ENCODE peak calls at places on chromosome 16, in ten cellular contexts. A, L, V, N, W, H, D, K, Q and I are unnamed samples.

GRCh38 chr16:72537684-72538083 is 365.7 kb upstream of the PMFBP1 start:
- DNase-seq in A (no peak), L (no peak), V (peak), N (no peak), W (no peak), H (peak), D (no peak), K (no peak), Q (peak), I (no peak)

GRCh38 chr16:67399749-67400704 is 6.7 kb upstream of the TPPP3 start:
- DNase-seq in A (no peak), L (no peak), V (no peak), N (no peak), W (no peak), H (no peak), D (no peak), K (no peak), Q (no peak), I (no peak)

GRCh38 chr16:75433732-75434413 is 570 bp upstream of the CFDP1 start:
- DNase-seq in A (no peak), L (peak), V (peak), N (peak), W (peak), H (peak), D (no peak), K (no peak), Q (peak), I (peak)

GRCh38 chr16:5412721-5413120 is 315.1 kb upstream of the EEF2KMT start:
- DNase-seq in A (no peak), L (no peak), V (no peak), N (no peak), W (peak), H (no peak), D (no peak), K (no peak), Q (no peak), I (no peak)

GRCh38 chr16:58024347-58024672 is 1.2 kb upstream of the MMP15 start:
- DNase-seq in A (no peak), L (no peak), V (no peak), N (no peak), W (no peak), H (no peak), D (no peak), K (no peak), Q (no peak), I (no peak)

GRCh38 chr16:72961863-72962262 is 86.1 kb downstream of the ZFHX3 start:
- DNase-seq in A (no peak), L (peak), V (no peak), N (no peak), W (no peak), H (no peak), D (no peak), K (no peak), Q (no peak), I (no peak)

GRCh38 chr16:81366316-81366932 is 51.7 kb downstream of the GAN start:
- DNase-seq in A (peak), L (no peak), V (peak), N (no peak), W (no peak), H (peak), D (peak), K (no peak), Q (peak), I (no peak)

GRCh38 chr16:2121853-2122252 is 13.8 kb downstream of the PKD1 start:
- DNase-seq in A (no peak), L (peak), V (no peak), N (no peak), W (peak), H (no peak), D (no peak), K (peak), Q (no peak), I (peak)

GRCh38 chr16:77780378-77780837 is 8.0 kb upstream of the VAT1L start:
- DNase-seq in A (no peak), L (no peak), V (peak), N (no peak), W (no peak), H (peak), D (peak), K (no peak), Q (peak), I (peak)

GRCh38 chr16:17572145-17572544 is 101.4 kb upstream of the XYLT1 start:
- DNase-seq in A (no peak), L (no peak), V (no peak), N (no peak), W (no peak), H (no peak), D (peak), K (no peak), Q (no peak), I (no peak)

GRCh38 chr16:901149-901548 is 69.6 kb downstream of the LMF1 start:
- DNase-seq in A (no peak), L (no peak), V (no peak), N (no peak), W (no peak), H (no peak), D (no peak), K (no peak), Q (no peak), I (no peak)

GRCh38 chr16:11256657-11257130 is 690 bp upstream of the SOCS1 start:
- DNase-seq in A (no peak), L (peak), V (peak), N (no peak), W (peak), H (no peak), D (no peak), K (peak), Q (peak), I (peak)

GRCh38 chr16:11474617-11475291 is 112.0 kb downstream of the LITAF start:
- DNase-seq in A (no peak), L (peak), V (no peak), N (no peak), W (no peak), H (no peak), D (no peak), K (no peak), Q (peak), I (no peak)

GRCh38 chr16:75286996-75287395 is 35.6 kb upstream of the BCAR1 start:
- DNase-seq in A (no peak), L (no peak), V (no peak), N (no peak), W (no peak), H (no peak), D (no peak), K (no peak), Q (no peak), I (no peak)

GRCh38 chr16:71467810-71468209 is 5.8 kb upstream of the ZNF23 start:
- DNase-seq in A (peak), L (no peak), V (peak), N (peak), W (peak), H (no peak), D (no peak), K (no peak), Q (peak), I (no peak)

GRCh38 chr16:12896562-12896961 is 4.8 kb upstream of the SHISA9 start:
- DNase-seq in A (no peak), L (no peak), V (no peak), N (no peak), W (no peak), H (no peak), D (peak), K (no peak), Q (peak), I (no peak)

GRCh38 chr16:14405611-14406537 is 224.2 kb downstream of the PARN start:
- DNase-seq in A (peak), L (peak), V (no peak), N (peak), W (no peak), H (no peak), D (no peak), K (no peak), Q (peak), I (no peak)

GRCh38 chr16:900211-900610 is 70.6 kb downstream of the LMF1 start:
- DNase-seq in A (no peak), L (no peak), V (no peak), N (no peak), W (no peak), H (no peak), D (no peak), K (no peak), Q (no peak), I (no peak)

GRCh38 chr16:67444259-67445125 is 13.6 kb downstream of the HSD11B2 start:
- DNase-seq in A (no peak), L (no peak), V (no peak), N (peak), W (no peak), H (no peak), D (no peak), K (no peak), Q (no peak), I (no peak)

GRCh38 chr16:74304164-74304834 is 7.7 kb downstream of the PSMD7 start:
- DNase-seq in A (no peak), L (no peak), V (no peak), N (no peak), W (no peak), H (no peak), D (no peak), K (no peak), Q (peak), I (no peak)

GRCh38 chr16:75097941-75098897 is 18.4 kb downstream of the LDHD start:
- DNase-seq in A (peak), L (no peak), V (no peak), N (no peak), W (peak), H (no peak), D (no peak), K (no peak), Q (no peak), I (no peak)

GRCh38 chr16:46427340-46428107 is 193.7 kb downstream of the SHCBP1 start:
- DNase-seq in A (no peak), L (peak), V (no peak), N (no peak), W (no peak), H (no peak), D (no peak), K (no peak), Q (no peak), I (no peak)

GRCh38 chr16:10968509-10968908 is 24.1 kb downstream of the CLEC16A start:
- DNase-seq in A (no peak), L (no peak), V (no peak), N (no peak), W (no peak), H (no peak), D (no peak), K (no peak), Q (no peak), I (no peak)

GRCh38 chr16:73047536-73048291 is at the start of gene ZFHX3:
- DNase-seq in A (no peak), L (peak), V (peak), N (peak), W (peak), H (no peak), D (no peak), K (peak), Q (peak), I (no peak)

GRCh38 chr16:303760-304505 is 21.0 kb downstream of the PDIA2 start:
- DNase-seq in A (no peak), L (no peak), V (no peak), N (no peak), W (no peak), H (no peak), D (no peak), K (no peak), Q (no peak), I (no peak)

GRCh38 chr16:68073902-68074760 is 11.0 kb upstream of the NFATC3 start:
- DNase-seq in A (no peak), L (no peak), V (no peak), N (no peak), W (no peak), H (no peak), D (no peak), K (no peak), Q (no peak), I (no peak)

GRCh38 chr16:12097523-12098428 is 121.2 kb downstream of the SNX29 start:
- DNase-seq in A (no peak), L (no peak), V (peak), N (peak), W (peak), H (no peak), D (no peak), K (peak), Q (peak), I (no peak)

GRCh38 chr16:3514621-3515020 is 13.8 kb downstream of the CLUAP1 start:
- DNase-seq in A (no peak), L (no peak), V (peak), N (no peak), W (no peak), H (peak), D (no peak), K (no peak), Q (no peak), I (no peak)

GRCh38 chr16:78297066-78297666 is 197.7 kb downstream of the WWOX start:
- DNase-seq in A (no peak), L (no peak), V (no peak), N (no peak), W (peak), H (no peak), D (no peak), K (no peak), Q (no peak), I (no peak)

GRCh38 chr16:83390759-83391158 is 417.0 kb upstream of the HSBP1 start:
- DNase-seq in A (no peak), L (no peak), V (no peak), N (no peak), W (no peak), H (no peak), D (no peak), K (no peak), Q (no peak), I (no peak)

GRCh38 chr16:83389751-83390150 is 418.0 kb upstream of the HSBP1 start:
- DNase-seq in A (no peak), L (no peak), V (peak), N (no peak), W (no peak), H (no peak), D (no peak), K (no peak), Q (no peak), I (no peak)

GRCh38 chr16:83393196-83393981 is 414.4 kb upstream of the HSBP1 start:
- DNase-seq in A (no peak), L (peak), V (peak), N (no peak), W (no peak), H (peak), D (no peak), K (no peak), Q (peak), I (peak)

GRCh38 chr16:83397601-83398000 is 410.2 kb upstream of the HSBP1 start:
- DNase-seq in A (no peak), L (no peak), V (no peak), N (no peak), W (no peak), H (no peak), D (no peak), K (no peak), Q (no peak), I (no peak)

DNA sequence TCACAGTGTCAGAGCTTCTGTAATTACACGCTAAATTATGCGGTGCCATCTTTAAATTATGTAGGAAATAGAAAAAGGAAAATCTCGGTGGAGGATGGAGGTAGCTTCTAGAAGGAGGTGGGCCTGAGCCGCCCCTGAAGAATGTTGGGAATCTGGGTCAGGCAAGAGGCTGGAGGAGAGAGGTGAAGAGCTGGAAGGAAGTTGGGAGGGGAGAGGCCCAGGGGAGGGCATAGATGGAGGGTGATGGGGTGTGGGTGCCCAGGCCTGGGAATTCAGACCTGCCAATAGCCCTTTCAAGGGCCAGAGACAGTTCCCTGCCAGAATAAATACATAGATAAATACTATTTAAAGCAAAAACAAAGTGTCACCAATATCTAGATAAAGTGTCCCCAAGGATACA is 415.0 kb upstream of the HSBP1 start:
- DNase-seq in A (no peak), L (peak), V (no peak), N (no peak), W (no peak), H (no peak), D (no peak), K (no peak), Q (no peak), I (peak)
- TF ChIP-seq CTCF in A (no peak), L (no peak), V (no peak), N (no peak), W (no peak), H (no peak), D (no peak), K (no peak), Q (no peak), I (no peak)

GRCh38 chr16:87507351-87508069 is 14.7 kb upstream of the ZCCHC14 start:
- DNase-seq in A (no peak), L (no peak), V (no peak), N (no peak), W (no peak), H (no peak), D (no peak), K (no peak), Q (no peak), I (no peak)
- H3K4me3 ChIP-seq in A (no peak), L (no peak), V (no peak), N (no peak), W (no peak), H (no peak), D (no peak), K (no peak), Q (no peak), I (no peak)

GRCh38 chr16:69831212-69832123 is 69.3 kb downstream of the WWP2 start:
- DNase-seq in A (no peak), L (no peak), V (peak), N (no peak), W (no peak), H (no peak), D (no peak), K (no peak), Q (peak), I (no peak)

GRCh38 chr16:69833791-69834282 is 71.7 kb downstream of the WWP2 start:
- DNase-seq in A (no peak), L (no peak), V (no peak), N (no peak), W (peak), H (no peak), D (no peak), K (no peak), Q (no peak), I (no peak)

GRCh38 chr16:69830534-69831211 is 68.5 kb downstream of the WWP2 start:
- DNase-seq in A (no peak), L (no peak), V (peak), N (no peak), W (no peak), H (no peak), D (no peak), K (no peak), Q (no peak), I (no peak)

GRCh38 chr16:69834817-69835477 is 72.8 kb downstream of the WWP2 start:
- DNase-seq in A (no peak), L (no peak), V (no peak), N (no peak), W (no peak), H (no peak), D (no peak), K (no peak), Q (no peak), I (no peak)

DNA sequence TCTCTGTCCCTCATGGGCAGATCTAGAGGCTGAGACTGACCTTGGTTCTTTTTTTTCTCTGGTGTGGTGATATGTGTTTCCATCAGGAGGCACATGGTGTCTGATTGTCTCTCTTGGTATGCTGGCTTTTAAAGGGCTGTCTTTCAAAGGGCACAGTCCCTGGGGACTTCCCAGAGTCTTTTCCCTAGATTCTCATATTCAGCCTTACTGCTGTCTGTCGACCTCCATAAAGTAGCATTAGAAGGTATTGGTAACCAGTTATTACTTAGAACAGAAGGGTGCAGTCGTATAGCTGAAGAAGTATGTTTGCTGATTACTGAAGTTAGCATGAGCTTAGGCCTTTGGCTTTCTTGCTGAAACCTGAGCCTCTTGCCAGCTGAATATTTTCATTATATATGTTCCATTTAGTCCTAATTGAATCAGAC is 71.2 kb downstream of the WWP2 start:
- DNase-seq in A (no peak), L (no peak), V (peak), N (no peak), W (no peak), H (peak), D (no peak), K (no peak), Q (no peak), I (no peak)
- H3K27ac ChIP-seq in A (no peak), L (peak), V (peak), N (no peak), W (peak), H (no peak), D (no peak), K (no peak), Q (no peak), I (peak)

GRCh38 chr16:88610080-88610479 is 28.3 kb upstream of the IL17C start:
- DNase-seq in A (no peak), L (no peak), V (no peak), N (no peak), W (no peak), H (no peak), D (no peak), K (no peak), Q (no peak), I (no peak)
- TF ChIP-seq CTCF in A (no peak), L (no peak), V (peak), N (no peak), W (no peak), H (peak), D (no peak), K (no peak), Q (peak), I (no peak)

DNA sequence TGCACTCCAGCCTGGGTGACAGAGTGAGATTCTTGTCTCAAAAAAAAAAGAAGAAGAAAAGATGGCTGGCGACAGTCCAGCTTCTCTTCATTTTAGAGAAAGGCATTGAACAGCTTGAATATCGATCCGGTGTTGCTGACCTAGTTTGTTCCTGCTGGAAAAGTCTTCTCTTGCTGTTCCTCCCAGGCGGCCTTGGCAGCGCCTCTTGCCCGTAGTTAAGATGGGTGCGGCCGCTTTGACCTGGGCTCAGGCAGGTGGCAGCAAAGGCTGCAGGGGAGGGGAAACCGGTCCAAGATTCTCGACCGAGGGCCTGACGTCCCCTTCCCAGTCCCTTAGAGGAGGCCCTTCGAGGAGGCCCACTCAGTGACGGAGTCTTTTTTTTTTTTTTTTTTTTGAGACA is 3.8 kb upstream of the ZNF764 start:
- DNase-seq in A (no peak), L (no peak), V (no peak), N (peak), W (no peak), H (no peak), D (no peak), K (no peak), Q (no peak), I (no peak)
- H3K4me3 ChIP-seq in A (no peak), L (peak), V (no peak), N (peak), W (no peak), H (no peak), D (no peak), K (no peak), Q (no peak), I (no peak)

DNA sequence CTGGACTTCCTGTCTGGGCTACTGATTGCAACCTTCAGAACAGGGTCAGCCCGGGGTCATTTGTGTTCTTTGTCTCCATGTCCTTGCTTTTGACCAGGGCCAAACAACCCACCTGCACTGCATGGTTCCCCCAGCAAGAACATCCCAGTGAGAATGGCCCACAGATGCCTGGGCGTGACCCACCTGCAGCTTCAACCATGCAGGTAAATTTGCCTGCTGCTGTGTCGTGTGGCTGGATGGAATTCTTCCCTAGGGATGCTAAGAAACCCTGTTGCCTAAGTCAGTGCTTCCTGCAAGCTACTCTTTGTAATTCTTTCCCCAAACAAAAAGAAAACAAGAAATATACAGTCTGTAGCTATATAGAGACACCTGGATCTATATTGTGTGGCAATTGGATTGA is 12.5 kb downstream of the CDH13 start:
- DNase-seq in A (no peak), L (no peak), V (no peak), N (no peak), W (no peak), H (no peak), D (no peak), K (no peak), Q (no peak), I (no peak)
- H3K27ac ChIP-seq in A (no peak), L (no peak), V (peak), N (no peak), W (no peak), H (peak), D (no peak), K (no peak), Q (peak), I (no peak)

GRCh38 chr16:85514601-85515318 is 98.4 kb upstream of the GSE1 start:
- DNase-seq in A (no peak), L (peak), V (peak), N (peak), W (peak), H (peak), D (peak), K (peak), Q (peak), I (peak)
- TF ChIP-seq CTCF in A (no peak), L (peak), V (no peak), N (no peak), W (no peak), H (no peak), D (no peak), K (no peak), Q (no peak), I (no peak)

DNA sequence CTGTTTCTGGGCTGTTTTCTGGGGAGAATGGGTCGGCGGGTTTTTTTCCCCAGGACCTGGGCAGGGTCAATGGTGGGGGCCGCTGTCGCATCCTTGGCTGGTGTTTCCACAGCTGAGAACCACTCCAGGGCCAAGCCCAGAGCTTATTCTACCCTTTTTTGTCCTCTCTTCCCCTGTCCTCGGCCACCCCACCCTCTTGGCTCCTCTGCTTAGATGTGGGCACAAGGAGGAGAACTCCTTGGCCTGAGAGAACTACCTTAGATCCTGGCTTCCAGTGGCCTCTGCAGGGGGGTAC is 4.0 kb downstream of the NOD2 start:
- DNase-seq in A (no peak), L (peak), V (no peak), N (no peak), W (no peak), H (no peak), D (no peak), K (no peak), Q (no peak), I (no peak)
- H3K4me3 ChIP-seq in A (no peak), L (peak), V (no peak), N (no peak), W (no peak), H (no peak), D (no peak), K (no peak), Q (no peak), I (peak)